ENCODE peak calls at places on chromosome 6, in five cellular contexts. S is stomach, Z is NB4, D is keratinocyte, H is neural crest cell. B is an unnamed sample.

GRCh38 chr6:43138267-43138666 is 32.8 kb upstream of the SRF start:
- DNase-seq in Z (no peak), D (no peak), H (no peak), S (no peak), B (no peak)

GRCh38 chr6:107870379-107870778 is 46.3 kb upstream of the SCML4 start:
- DNase-seq in D (no peak), H (no peak), Z (no peak), S (no peak), B (no peak)

GRCh38 chr6:55868910-55869479 is 6.4 kb downstream of the BMP5 start:
- DNase-seq in S (no peak), H (no peak), Z (no peak), D (peak; percentile 85), B (no peak)

GRCh38 chr6:136149311-136149710 is 100.8 kb downstream of the MTFR2 start:
- DNase-seq in D (no peak), Z (no peak), S (no peak), H (no peak), B (no peak)

GRCh38 chr6:163418273-163419029 is 3.9 kb downstream of the QKI start:
- DNase-seq in D (no peak), H (no peak), S (no peak), Z (no peak), B (no peak)

GRCh38 chr6:126267621-126268020 is 72.3 kb upstream of the CENPW start:
- DNase-seq in Z (no peak), S (no peak), D (no peak), H (no peak), B (no peak)

GRCh38 chr6:4873928-4874327 is 97.7 kb downstream of the CDYL start:
- DNase-seq in Z (no peak), S (no peak), H (no peak), D (no peak), B (no peak)

GRCh38 chr6:105587349-105588115 is 184.7 kb upstream of the PREP start:
- DNase-seq in Z (no peak), S (no peak), H (no peak), D (no peak), B (no peak)

GRCh38 chr6:15331143-15331542 is 85.3 kb downstream of the JARID2 start:
- DNase-seq in Z (peak; percentile 71), S (no peak), D (no peak), H (no peak), B (no peak)

DNA sequence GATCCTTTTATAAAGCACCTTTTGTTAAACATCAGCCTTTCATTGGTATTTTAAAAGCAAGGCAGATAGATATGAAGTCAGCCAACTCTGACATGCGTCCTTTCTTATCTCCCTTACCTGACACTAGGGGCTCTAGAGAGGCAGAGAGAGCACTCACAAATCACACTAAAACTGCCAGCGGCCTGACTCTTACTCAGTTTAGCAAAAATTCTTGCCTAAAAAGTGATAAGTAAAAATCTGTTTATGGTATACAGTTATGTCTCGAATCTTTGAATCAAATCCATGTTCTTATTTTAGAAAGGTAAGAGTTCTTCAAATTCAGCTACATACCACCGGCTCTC is 10.4 kb upstream of the TDRD6 start:
- DNase-seq in D (no peak), S (no peak), Z (peak; percentile 18), H (no peak), B (no peak)
- TF ChIP-seq CTCF in D (peak; percentile 50), S (no peak), Z (peak; percentile 71), H (peak; percentile 57), B (no peak)

GRCh38 chr6:33607784-33608161 is 13.3 kb upstream of the ITPR3 start:
- DNase-seq in Z (peak; percentile 51), D (no peak), S (peak; percentile 55), H (no peak), B (peak; percentile 54)
- TF ChIP-seq CTCF in Z (peak; percentile 35), D (peak; percentile 65), S (peak; percentile 38), H (peak; percentile 28), B (peak; percentile 30)

DNA sequence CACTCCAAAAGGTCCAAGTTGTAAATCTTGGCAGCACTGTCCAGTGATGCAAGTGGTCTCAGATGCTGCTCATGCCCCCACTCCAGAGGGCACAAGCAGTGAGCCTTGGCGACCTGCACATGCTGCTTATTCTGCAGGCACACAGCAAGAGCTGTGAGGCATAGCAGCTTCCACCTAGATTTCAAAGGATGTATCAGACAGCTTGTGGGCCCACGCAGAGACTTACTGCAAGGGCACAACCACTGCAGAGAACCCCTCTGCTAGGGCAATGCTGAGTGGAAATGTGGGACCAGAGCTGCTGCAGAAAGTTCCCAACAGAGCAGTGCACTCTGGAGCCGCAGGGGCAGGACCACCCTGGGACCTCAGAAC is 26.4 kb downstream of the SDHAF4 start:
- DNase-seq in H (no peak), Z (no peak), D (no peak), S (no peak), B (no peak)
- TF ChIP-seq CTCF in H (no peak), Z (no peak), D (no peak), S (no peak), B (no peak)

GRCh38 chr6:30508890-30509736 is 19.8 kb downstream of the HLA-E start:
- DNase-seq in Z (peak; percentile 87), H (no peak), D (no peak), S (no peak), B (no peak)

GRCh38 chr6:30513451-30513850 is 24.1 kb downstream of the HLA-E start:
- DNase-seq in H (no peak), D (no peak), Z (no peak), S (no peak), B (no peak)

GRCh38 chr6:30510419-30510818 is 21.1 kb downstream of the HLA-E start:
- DNase-seq in Z (no peak), H (no peak), D (no peak), S (no peak), B (no peak)

GRCh38 chr6:30511147-30511546 is 21.8 kb downstream of the HLA-E start:
- DNase-seq in Z (no peak), S (no peak), D (no peak), H (no peak), B (no peak)

GRCh38 chr6:30507849-30508843 is 18.8 kb downstream of the HLA-E start:
- DNase-seq in D (no peak), S (no peak), H (no peak), Z (peak; percentile 57), B (no peak)
- TF ChIP-seq CTCF in D (no peak), S (no peak), H (no peak), Z (no peak), B (no peak)

GRCh38 chr6:160073272-160073671 is 48.3 kb upstream of the SLC22A1 start:
- DNase-seq in H (no peak), S (no peak), D (no peak), Z (no peak), B (no peak)
- TF ChIP-seq CTCF in H (no peak), S (no peak), D (no peak), Z (no peak), B (no peak)

B was measured in psoas muscle.